ENCODE peak calls at places on chromosomes 4 and X, in seven cellular contexts. One of them, this sample, is unnamed.

GRCh38 chr4:119690871-119691270 is 62.3 kb upstream of the PDE5A start:
- DNase-seq in left lobe of liver: no peak
- DNase-seq in lower leg skin: no peak
- DNase-seq in CD4-positive, CD25-positive, alpha-beta regulatory T cell: no peak
- DNase-seq in activated CD8-positive, alpha-beta T cell treated with anti-CD3 and anti-CD28 coated beads, Interleukin-2, amount 10 ng/mL, durations not matched to agents 7 days and 5 days: no peak
- DNase-seq in stimulated activated CD4-positive, alpha-beta T cell treated with anti-CD3 and anti-CD28 coated beads, Interleukin-4, amount 100 ng/mL, for 1 hour: no peak
- DNase-seq in LoVo: no peak
- DNase-seq in this sample: no peak

GRCh38 chr4:78876568-78877320 is 62.5 kb downstream of the PAQR3 start:
- DNase-seq in left lobe of liver: no peak
- DNase-seq in lower leg skin: no peak
- DNase-seq in CD4-positive, CD25-positive, alpha-beta regulatory T cell: no peak
- DNase-seq in activated CD8-positive, alpha-beta T cell treated with anti-CD3 and anti-CD28 coated beads, Interleukin-2, amount 10 ng/mL, durations not matched to agents 7 days and 5 days: no peak
- DNase-seq in stimulated activated CD4-positive, alpha-beta T cell treated with anti-CD3 and anti-CD28 coated beads, Interleukin-4, amount 100 ng/mL, for 1 hour: no peak
- DNase-seq in LoVo: no peak
- DNase-seq in this sample: no peak

GRCh38 chrX:108122748-108123147 is 31.2 kb downstream of the ATG4A start:
- DNase-seq in left lobe of liver: no peak
- DNase-seq in lower leg skin: no peak
- DNase-seq in CD4-positive, CD25-positive, alpha-beta regulatory T cell: no peak
- DNase-seq in activated CD8-positive, alpha-beta T cell treated with anti-CD3 and anti-CD28 coated beads, Interleukin-2, amount 10 ng/mL, durations not matched to agents 7 days and 5 days: no peak
- DNase-seq in stimulated activated CD4-positive, alpha-beta T cell treated with anti-CD3 and anti-CD28 coated beads, Interleukin-4, amount 100 ng/mL, for 1 hour: no peak
- DNase-seq in LoVo: no peak
- DNase-seq in this sample: no peak

GRCh38 chrX:143047511-143047910 is 21.8 kb downstream of the SPANXN4 start:
- DNase-seq in left lobe of liver: no peak
- DNase-seq in lower leg skin: no peak
- DNase-seq in CD4-positive, CD25-positive, alpha-beta regulatory T cell: no peak
- DNase-seq in activated CD8-positive, alpha-beta T cell treated with anti-CD3 and anti-CD28 coated beads, Interleukin-2, amount 10 ng/mL, durations not matched to agents 7 days and 5 days: no peak
- DNase-seq in stimulated activated CD4-positive, alpha-beta T cell treated with anti-CD3 and anti-CD28 coated beads, Interleukin-4, amount 100 ng/mL, for 1 hour: no peak
- DNase-seq in LoVo: no peak
- DNase-seq in this sample: no peak

GRCh38 chr4:40058854-40059253 is 2.2 kb downstream of the N4BP2 start:
- DNase-seq in left lobe of liver: no peak
- DNase-seq in lower leg skin: peak
- DNase-seq in CD4-positive, CD25-positive, alpha-beta regulatory T cell: no peak
- DNase-seq in activated CD8-positive, alpha-beta T cell treated with anti-CD3 and anti-CD28 coated beads, Interleukin-2, amount 10 ng/mL, durations not matched to agents 7 days and 5 days: no peak
- DNase-seq in stimulated activated CD4-positive, alpha-beta T cell treated with anti-CD3 and anti-CD28 coated beads, Interleukin-4, amount 100 ng/mL, for 1 hour: no peak
- DNase-seq in LoVo: no peak
- DNase-seq in this sample: no peak

GRCh38 chr4:1201851-1202525 is 29.6 kb upstream of the SPON2 start:
- DNase-seq in left lobe of liver: peak
- DNase-seq in lower leg skin: peak
- DNase-seq in CD4-positive, CD25-positive, alpha-beta regulatory T cell: peak
- DNase-seq in activated CD8-positive, alpha-beta T cell treated with anti-CD3 and anti-CD28 coated beads, Interleukin-2, amount 10 ng/mL, durations not matched to agents 7 days and 5 days: peak
- DNase-seq in stimulated activated CD4-positive, alpha-beta T cell treated with anti-CD3 and anti-CD28 coated beads, Interleukin-4, amount 100 ng/mL, for 1 hour: peak
- DNase-seq in LoVo: no peak
- DNase-seq in this sample: peak

GRCh38 chr4:54525602-54526001 is 132.2 kb upstream of the KIT start:
- DNase-seq in left lobe of liver: no peak
- DNase-seq in lower leg skin: no peak
- DNase-seq in CD4-positive, CD25-positive, alpha-beta regulatory T cell: no peak
- DNase-seq in activated CD8-positive, alpha-beta T cell treated with anti-CD3 and anti-CD28 coated beads, Interleukin-2, amount 10 ng/mL, durations not matched to agents 7 days and 5 days: no peak
- DNase-seq in stimulated activated CD4-positive, alpha-beta T cell treated with anti-CD3 and anti-CD28 coated beads, Interleukin-4, amount 100 ng/mL, for 1 hour: no peak
- DNase-seq in LoVo: peak
- DNase-seq in this sample: no peak

GRCh38 chr4:123443401-123444297 is 47.1 kb downstream of the SPRY1 start:
- DNase-seq in left lobe of liver: no peak
- DNase-seq in lower leg skin: no peak
- DNase-seq in CD4-positive, CD25-positive, alpha-beta regulatory T cell: no peak
- DNase-seq in activated CD8-positive, alpha-beta T cell treated with anti-CD3 and anti-CD28 coated beads, Interleukin-2, amount 10 ng/mL, durations not matched to agents 7 days and 5 days: peak
- DNase-seq in stimulated activated CD4-positive, alpha-beta T cell treated with anti-CD3 and anti-CD28 coated beads, Interleukin-4, amount 100 ng/mL, for 1 hour: no peak
- DNase-seq in LoVo: no peak
- DNase-seq in this sample: no peak

GRCh38 chr4:145619639-145619996 is 433 bp downstream of the MMAA start:
- DNase-seq in left lobe of liver: peak
- DNase-seq in lower leg skin: peak
- DNase-seq in CD4-positive, CD25-positive, alpha-beta regulatory T cell: peak
- DNase-seq in activated CD8-positive, alpha-beta T cell treated with anti-CD3 and anti-CD28 coated beads, Interleukin-2, amount 10 ng/mL, durations not matched to agents 7 days and 5 days: peak
- DNase-seq in stimulated activated CD4-positive, alpha-beta T cell treated with anti-CD3 and anti-CD28 coated beads, Interleukin-4, amount 100 ng/mL, for 1 hour: peak
- DNase-seq in LoVo: peak
- DNase-seq in this sample: no peak

GRCh38 chr4:156999175-156999517 is 27.5 kb upstream of the PDGFC start:
- DNase-seq in left lobe of liver: no peak
- DNase-seq in lower leg skin: no peak
- DNase-seq in CD4-positive, CD25-positive, alpha-beta regulatory T cell: no peak
- DNase-seq in activated CD8-positive, alpha-beta T cell treated with anti-CD3 and anti-CD28 coated beads, Interleukin-2, amount 10 ng/mL, durations not matched to agents 7 days and 5 days: no peak
- DNase-seq in stimulated activated CD4-positive, alpha-beta T cell treated with anti-CD3 and anti-CD28 coated beads, Interleukin-4, amount 100 ng/mL, for 1 hour: no peak
- DNase-seq in LoVo: peak
- DNase-seq in this sample: no peak

GRCh38 chr4:16875487-16875886 is 23.0 kb downstream of the LDB2 start:
- DNase-seq in left lobe of liver: no peak
- DNase-seq in lower leg skin: no peak
- DNase-seq in CD4-positive, CD25-positive, alpha-beta regulatory T cell: no peak
- DNase-seq in activated CD8-positive, alpha-beta T cell treated with anti-CD3 and anti-CD28 coated beads, Interleukin-2, amount 10 ng/mL, durations not matched to agents 7 days and 5 days: no peak
- DNase-seq in stimulated activated CD4-positive, alpha-beta T cell treated with anti-CD3 and anti-CD28 coated beads, Interleukin-4, amount 100 ng/mL, for 1 hour: no peak
- DNase-seq in LoVo: no peak
- DNase-seq in this sample: no peak

GRCh38 chr4:163525982-163526381 is 31.5 kb downstream of the TMA16 start:
- DNase-seq in left lobe of liver: no peak
- DNase-seq in lower leg skin: no peak
- DNase-seq in CD4-positive, CD25-positive, alpha-beta regulatory T cell: no peak
- DNase-seq in activated CD8-positive, alpha-beta T cell treated with anti-CD3 and anti-CD28 coated beads, Interleukin-2, amount 10 ng/mL, durations not matched to agents 7 days and 5 days: no peak
- DNase-seq in stimulated activated CD4-positive, alpha-beta T cell treated with anti-CD3 and anti-CD28 coated beads, Interleukin-4, amount 100 ng/mL, for 1 hour: no peak
- DNase-seq in LoVo: no peak
- DNase-seq in this sample: no peak

GRCh38 chr4:169582706-169583105 is 29.7 kb downstream of the NEK1 start:
- DNase-seq in left lobe of liver: no peak
- DNase-seq in lower leg skin: no peak
- DNase-seq in CD4-positive, CD25-positive, alpha-beta regulatory T cell: no peak
- DNase-seq in activated CD8-positive, alpha-beta T cell treated with anti-CD3 and anti-CD28 coated beads, Interleukin-2, amount 10 ng/mL, durations not matched to agents 7 days and 5 days: no peak
- DNase-seq in stimulated activated CD4-positive, alpha-beta T cell treated with anti-CD3 and anti-CD28 coated beads, Interleukin-4, amount 100 ng/mL, for 1 hour: no peak
- DNase-seq in LoVo: no peak
- DNase-seq in this sample: no peak

GRCh38 chr4:8013976-8014726 is 74.5 kb upstream of the AFAP1 start:
- DNase-seq in left lobe of liver: no peak
- DNase-seq in lower leg skin: no peak
- DNase-seq in CD4-positive, CD25-positive, alpha-beta regulatory T cell: no peak
- DNase-seq in activated CD8-positive, alpha-beta T cell treated with anti-CD3 and anti-CD28 coated beads, Interleukin-2, amount 10 ng/mL, durations not matched to agents 7 days and 5 days: no peak
- DNase-seq in stimulated activated CD4-positive, alpha-beta T cell treated with anti-CD3 and anti-CD28 coated beads, Interleukin-4, amount 100 ng/mL, for 1 hour: no peak
- DNase-seq in LoVo: no peak
- DNase-seq in this sample: no peak

GRCh38 chrX:65744965-65745364 is 77.5 kb downstream of the MSN start:
- DNase-seq in left lobe of liver: no peak
- DNase-seq in lower leg skin: no peak
- DNase-seq in CD4-positive, CD25-positive, alpha-beta regulatory T cell: no peak
- DNase-seq in activated CD8-positive, alpha-beta T cell treated with anti-CD3 and anti-CD28 coated beads, Interleukin-2, amount 10 ng/mL, durations not matched to agents 7 days and 5 days: no peak
- DNase-seq in stimulated activated CD4-positive, alpha-beta T cell treated with anti-CD3 and anti-CD28 coated beads, Interleukin-4, amount 100 ng/mL, for 1 hour: no peak
- DNase-seq in LoVo: no peak
- DNase-seq in this sample: no peak

GRCh38 chr4:124839786-124840390 is 127.4 kb upstream of the ANKRD50 start:
- DNase-seq in left lobe of liver: no peak
- DNase-seq in lower leg skin: no peak
- DNase-seq in CD4-positive, CD25-positive, alpha-beta regulatory T cell: no peak
- DNase-seq in activated CD8-positive, alpha-beta T cell treated with anti-CD3 and anti-CD28 coated beads, Interleukin-2, amount 10 ng/mL, durations not matched to agents 7 days and 5 days: no peak
- DNase-seq in stimulated activated CD4-positive, alpha-beta T cell treated with anti-CD3 and anti-CD28 coated beads, Interleukin-4, amount 100 ng/mL, for 1 hour: no peak
- DNase-seq in LoVo: no peak
- DNase-seq in this sample: no peak

GRCh38 chr4:16225139-16225538 is 1.1 kb downstream of the TAPT1 start:
- DNase-seq in left lobe of liver: no peak
- DNase-seq in lower leg skin: no peak
- DNase-seq in CD4-positive, CD25-positive, alpha-beta regulatory T cell: no peak
- DNase-seq in activated CD8-positive, alpha-beta T cell treated with anti-CD3 and anti-CD28 coated beads, Interleukin-2, amount 10 ng/mL, durations not matched to agents 7 days and 5 days: no peak
- DNase-seq in stimulated activated CD4-positive, alpha-beta T cell treated with anti-CD3 and anti-CD28 coated beads, Interleukin-4, amount 100 ng/mL, for 1 hour: no peak
- DNase-seq in LoVo: no peak
- DNase-seq in this sample: no peak

GRCh38 chrX:51776851-51777250 is 33.6 kb downstream of the GSPT2 start:
- DNase-seq in left lobe of liver: no peak
- DNase-seq in lower leg skin: no peak
- DNase-seq in CD4-positive, CD25-positive, alpha-beta regulatory T cell: no peak
- DNase-seq in activated CD8-positive, alpha-beta T cell treated with anti-CD3 and anti-CD28 coated beads, Interleukin-2, amount 10 ng/mL, durations not matched to agents 7 days and 5 days: no peak
- DNase-seq in stimulated activated CD4-positive, alpha-beta T cell treated with anti-CD3 and anti-CD28 coated beads, Interleukin-4, amount 100 ng/mL, for 1 hour: no peak
- DNase-seq in LoVo: no peak
- DNase-seq in this sample: no peak

GRCh38 chr4:33494150-33494549 is 2750.2 kb downstream of the ARAP2 start:
- DNase-seq in left lobe of liver: no peak
- DNase-seq in lower leg skin: no peak
- DNase-seq in CD4-positive, CD25-positive, alpha-beta regulatory T cell: no peak
- DNase-seq in activated CD8-positive, alpha-beta T cell treated with anti-CD3 and anti-CD28 coated beads, Interleukin-2, amount 10 ng/mL, durations not matched to agents 7 days and 5 days: no peak
- DNase-seq in stimulated activated CD4-positive, alpha-beta T cell treated with anti-CD3 and anti-CD28 coated beads, Interleukin-4, amount 100 ng/mL, for 1 hour: no peak
- DNase-seq in LoVo: no peak
- DNase-seq in this sample: no peak

GRCh38 chr4:148998719-148999118 is 556.5 kb upstream of the NR3C2 start:
- DNase-seq in left lobe of liver: no peak
- DNase-seq in lower leg skin: no peak
- DNase-seq in CD4-positive, CD25-positive, alpha-beta regulatory T cell: no peak
- DNase-seq in activated CD8-positive, alpha-beta T cell treated with anti-CD3 and anti-CD28 coated beads, Interleukin-2, amount 10 ng/mL, durations not matched to agents 7 days and 5 days: no peak
- DNase-seq in stimulated activated CD4-positive, alpha-beta T cell treated with anti-CD3 and anti-CD28 coated beads, Interleukin-4, amount 100 ng/mL, for 1 hour: no peak
- DNase-seq in LoVo: no peak
- DNase-seq in this sample: no peak